ENCODE peak calls at places on chromosomes 7 and 10, in six cellular contexts. I, U, T, O, S and A are unnamed samples.

GRCh38 chr7:149806726-149807125 is 31.4 kb upstream of the ZNF862 start:
- DNase-seq in I (no peak), U (no peak), T (no peak), O (no peak), S (no peak), A (no peak)

GRCh38 chr10:47165711-47166404 is 134.1 kb upstream of the GDF10 start:
- DNase-seq in I (peak), U (no peak), T (peak), O (no peak), S (no peak), A (peak)

GRCh38 chr7:69773535-69774225 is 175.4 kb downstream of the AUTS2 start:
- DNase-seq in I (no peak), U (no peak), T (no peak), O (no peak), S (no peak), A (no peak)

GRCh38 chr7:38273286-38273995 is at the start of gene TARP:
- DNase-seq in I (no peak), U (no peak), T (no peak), O (no peak), S (no peak), A (no peak)

GRCh38 chr7:155256761-155257481 is 40.8 kb upstream of the INSIG1 start:
- DNase-seq in I (no peak), U (no peak), T (no peak), O (no peak), S (no peak), A (no peak)

GRCh38 chr7:127337581-127337980 is 54.9 kb downstream of the ZNF800 start:
- DNase-seq in I (no peak), U (no peak), T (no peak), O (no peak), S (no peak), A (no peak)

GRCh38 chr10:77041636-77042258 is 595.9 kb downstream of the KCNMA1 start:
- DNase-seq in I (peak), U (no peak), T (peak), O (no peak), S (no peak), A (peak)

GRCh38 chr10:128069351-128070051 is 56.7 kb downstream of the MKI67 start:
- DNase-seq in I (peak), U (peak), T (peak), O (peak), S (peak), A (peak)

GRCh38 chr7:2607122-2607912 is 24.5 kb upstream of the TTYH3 start:
- DNase-seq in I (no peak), U (no peak), T (no peak), O (no peak), S (no peak), A (no peak)

GRCh38 chr7:37585064-37585463 is 98.5 kb upstream of the GPR141 start:
- DNase-seq in I (no peak), U (no peak), T (no peak), O (no peak), S (no peak), A (no peak)

GRCh38 chr7:136869991-136870798 is 1.7 kb downstream of the CHRM2 start:
- DNase-seq in I (no peak), U (no peak), T (no peak), O (no peak), S (no peak), A (no peak)

GRCh38 chr10:14839305-14839695 is 1.2 kb downstream of the HSPA14 start:
- DNase-seq in I (no peak), U (no peak), T (peak), O (no peak), S (no peak), A (peak)